ENCODE peak calls at places on chromosomes 2 and 18, in four cellular contexts. P is lower lobe of right lung, D is GM03348, V is WTC11. Z is an unnamed sample.

GRCh38 chr18:13915973-13916372 is 637 bp upstream of the MC2R start:
- DNase-seq in V (no peak), P (no peak), D (no peak), Z (no peak)

GRCh38 chr2:171404258-171404657 is 29.5 kb downstream of the METTL8 start:
- DNase-seq in D (peak), P (no peak), V (no peak), Z (no peak)

GRCh38 chr2:16623564-16624418 is 41.8 kb downstream of the CYRIA start:
- DNase-seq in V (no peak), D (no peak), P (no peak), Z (no peak)

GRCh38 chr2:104570259-104570658 is 283.7 kb upstream of the POU3F3 start:
- DNase-seq in D (no peak), P (no peak), V (no peak), Z (no peak)

GRCh38 chr18:55214534-55214933 is 255.3 kb upstream of the CCDC68 start:
- DNase-seq in D (no peak), P (no peak), V (peak), Z (no peak)

GRCh38 chr18:48609114-48609513 is 70.3 kb downstream of the CTIF start:
- DNase-seq in P (no peak), V (no peak), D (no peak), Z (no peak)

GRCh38 chr2:121351521-121352318 is 66.7 kb upstream of the TFCP2L1 start:
- DNase-seq in V (no peak), P (no peak), D (no peak), Z (no peak)

GRCh38 chr2:85862426-85862825 is 26.4 kb downstream of the ST3GAL5 start:
- DNase-seq in P (no peak), V (no peak), D (no peak), Z (no peak)

GRCh38 chr2:203500297-203500696 is 34.8 kb downstream of the RAPH1 start:
- DNase-seq in V (no peak), D (no peak), P (no peak), Z (no peak)

GRCh38 chr18:62420151-62420512 is 95.0 kb downstream of the TNFRSF11A start:
- DNase-seq in P (no peak), D (no peak), V (no peak), Z (no peak)

GRCh38 chr2:15184491-15184890 is 376.6 kb downstream of the NBAS start:
- DNase-seq in V (no peak), P (no peak), D (no peak), Z (no peak)

GRCh38 chr2:237600205-237600846 is 9.8 kb upstream of the RAB17 start:
- DNase-seq in D (peak), V (no peak), P (no peak), Z (no peak)

GRCh38 chr18:21997207-21998143 is 171.9 kb upstream of the GATA6 start:
- DNase-seq in P (no peak), D (peak), V (peak), Z (no peak)

GRCh38 chr2:54440050-54440449 is 16.1 kb upstream of the SPTBN1 start:
- DNase-seq in D (no peak), V (no peak), P (no peak), Z (no peak)

GRCh38 chr2:200318940-200319435 is 12.5 kb downstream of the SPATS2L start:
- DNase-seq in D (no peak), P (no peak), V (no peak), Z (no peak)

Z was measured in RWPE2.